ENCODE peak calls at places on chromosomes 5 and 9, in four cellular contexts. G is transverse colon, C is ovary, Q is HCT116. F is an unnamed sample.

GRCh38 chr9:137330689-137331088 is 28.6 kb upstream of the NRARP start:
- DNase-seq in G (no peak), C (no peak), Q (no peak), F (no peak)

GRCh38 chr9:135468866-135469521 is 10.6 kb upstream of the PPP1R26 start:
- DNase-seq in G (no peak), C (no peak), Q (peak; percentile 76), F (peak; percentile 77)

GRCh38 chr9:83013261-83013610 is 49.7 kb downstream of the RASEF start:
- DNase-seq in G (no peak), C (no peak), Q (no peak), F (no peak)

GRCh38 chr9:12853021-12853420 is 78.2 kb downstream of the LURAP1L start:
- DNase-seq in G (no peak), C (no peak), Q (no peak), F (no peak)

GRCh38 chr5:34699155-34700077 is 43.3 kb downstream of the RAI14 start:
- DNase-seq in G (peak; percentile 56), C (no peak), Q (no peak), F (no peak)

GRCh38 chr5:83370957-83371356 is 100.6 kb upstream of the VCAN start:
- DNase-seq in G (no peak), C (no peak), Q (no peak), F (no peak)

GRCh38 chr5:6395102-6395445 is 16.7 kb upstream of the MED10 start:
- DNase-seq in G (no peak), C (no peak), Q (no peak), F (no peak)

GRCh38 chr5:139662617-139663016 is 14.5 kb downstream of the CXXC5 start:
- DNase-seq in G (no peak), C (no peak), Q (no peak), F (no peak)

GRCh38 chr5:88870280-88870679 is 12.7 kb downstream of the MEF2C start:
- DNase-seq in G (no peak), C (no peak), Q (no peak), F (no peak)

GRCh38 chr9:112546149-112547012 is 59.8 kb downstream of the KIAA1958 start:
- DNase-seq in G (no peak), C (no peak), Q (no peak), F (no peak)

GRCh38 chr5:137587952-137588351 is 88.8 kb upstream of the SPOCK1 start:
- DNase-seq in G (no peak), C (no peak), Q (no peak), F (no peak)

GRCh38 chr5:151225475-151225874 is 1.6 kb upstream of the CCDC69 start:
- DNase-seq in G (no peak), C (no peak), Q (no peak), F (no peak)

GRCh38 chr9:77541600-77541999 is 106.5 kb downstream of the GNA14 start:
- DNase-seq in G (no peak), C (no peak), Q (no peak), F (no peak)

GRCh38 chr9:96565684-96566360 is 53.8 kb downstream of the CDC14B start:
- DNase-seq in G (peak; percentile 13), C (no peak), Q (no peak), F (no peak)

GRCh38 chr5:130286971-130287370 is 382.7 kb downstream of the CHSY3 start:
- DNase-seq in G (no peak), C (no peak), Q (no peak), F (no peak)

GRCh38 chr9:87498046-87498815 is 564 bp downstream of the DAPK1 start:
- DNase-seq in G (peak; percentile 45), C (peak; percentile 74), Q (no peak), F (no peak)

GRCh38 chr5:135034186-135034962 is at the start of gene PITX1:
- DNase-seq in G (peak; percentile 65), C (peak; percentile 55), Q (peak; percentile 33), F (peak; percentile 78)

GRCh38 chr5:180816608-180817534 is 14.3 kb upstream of the MGAT1 start:
- DNase-seq in G (no peak), C (peak; percentile 76), Q (no peak), F (peak; percentile 63)

GRCh38 chr9:134570726-134571325 is 70.8 kb upstream of the COL5A1 start:
- DNase-seq in G (no peak), C (peak; percentile 33), Q (no peak), F (peak; percentile 58)

GRCh38 chr5:131209506-131210191 is 38.9 kb downstream of the LYRM7 start:
- DNase-seq in G (no peak), C (no peak), Q (no peak), F (peak; percentile 95)

GRCh38 chr9:121331549-121331948 is 38.5 kb downstream of the STOM start:
- DNase-seq in G (no peak), C (no peak), Q (no peak), F (no peak)

GRCh38 chr9:37904647-37905505 is 949 bp upstream of the SLC25A51 start:
- DNase-seq in G (no peak), C (no peak), Q (no peak), F (no peak)

DNA sequence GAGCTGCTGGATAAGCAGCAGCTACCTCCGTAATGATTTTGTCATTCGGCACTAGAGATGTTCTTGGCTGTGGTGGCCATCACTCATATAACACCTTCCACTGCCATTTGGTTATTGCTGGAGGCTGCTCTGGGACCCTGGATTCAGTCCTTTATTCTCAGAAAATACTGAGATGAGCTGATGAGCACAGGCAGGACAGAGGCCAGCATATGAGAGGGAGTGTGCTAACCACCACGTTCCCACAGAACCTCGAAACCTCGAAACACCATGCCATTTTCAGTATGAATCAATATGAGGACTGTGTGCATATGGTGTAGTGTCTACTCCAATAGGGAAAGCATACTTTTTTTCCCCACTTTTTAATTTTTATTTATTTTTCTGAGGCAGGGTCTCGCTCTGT is 56.6 kb downstream of the ADAM19 start:
- DNase-seq in G (no peak), C (no peak), Q (no peak), F (no peak)
- H3K4me3 ChIP-seq in G (no peak overlapping the region), C (no peak overlapping the region), Q (no peak overlapping the region), F (no peak overlapping the region)

GRCh38 chr5:142360607-142361120 is 35.8 kb upstream of the SPRY4 start:
- DNase-seq in G (no peak), C (no peak), Q (peak; percentile 84), F (no peak)
- TF ChIP-seq POLR2A in G (no peak), C (no peak), Q (no peak), F (no peak)

GRCh38 chr5:14147210-14147609 is 4.1 kb downstream of the TRIO start:
- DNase-seq in G (no peak), C (no peak), Q (no peak), F (no peak)
- H3K4me3 ChIP-seq in G (no peak overlapping the region), C (no peak overlapping the region), Q (no peak overlapping the region), F (no peak overlapping the region)

GRCh38 chr9:7976167-7976755 is 176.7 kb upstream of the DMAC1 start:
- DNase-seq in G (peak; percentile 15), C (no peak), Q (no peak), F (peak; percentile 99)
- TF ChIP-seq POLR2A in G (peak; percentile 29), C (no peak), Q (no peak), F (no peak)

GRCh38 chr5:127450046-127450445 is 67.4 kb upstream of the PRRC1 start:
- DNase-seq in G (no peak), C (no peak), Q (no peak), F (no peak)
- H3K4me3 ChIP-seq in G (no peak overlapping the region), C (no peak overlapping the region), Q (no peak overlapping the region), F (no peak overlapping the region)

GRCh38 chr5:61089351-61089750 is 72.9 kb downstream of the SMIM15 start:
- DNase-seq in G (no peak), C (no peak), Q (no peak), F (no peak)
- TF ChIP-seq POLR2A in G (no peak), C (no peak), Q (no peak), F (no peak)

DNA sequence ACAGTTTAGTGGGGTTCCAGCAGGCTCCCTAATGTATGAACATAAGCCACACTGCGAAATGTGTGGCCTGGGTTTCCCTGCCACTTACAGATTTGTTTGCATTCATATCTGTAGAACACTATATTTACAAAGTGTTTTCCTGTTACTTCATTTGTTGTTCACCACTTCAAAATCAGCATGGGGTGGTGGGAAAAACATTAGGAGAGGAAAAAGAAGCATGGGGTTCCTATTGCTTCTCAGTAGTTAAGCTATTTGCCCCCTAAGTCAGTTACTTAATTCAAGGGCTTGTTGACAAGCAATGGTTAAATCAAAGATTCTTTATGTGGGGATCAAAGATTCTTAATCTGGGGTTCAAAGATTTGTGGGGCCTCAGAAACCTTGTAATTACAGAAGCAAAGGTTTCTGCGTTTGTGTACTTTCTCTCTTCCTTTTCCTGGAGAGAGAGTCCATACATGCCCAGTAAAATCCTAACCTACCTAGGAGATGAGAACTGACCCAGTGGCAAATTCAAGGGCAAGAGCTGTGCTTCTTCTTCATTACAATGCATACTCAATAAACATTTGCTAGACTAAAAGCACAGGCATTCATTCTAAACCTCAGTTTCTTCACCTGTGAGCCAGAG is 27.0 kb downstream of the ZNF608 start:
- DNase-seq in G (no peak), C (no peak), Q (no peak), F (no peak)
- H3K4me3 ChIP-seq in G (no peak overlapping the region), C (no peak overlapping the region), Q (no peak overlapping the region), F (no peak overlapping the region)

GRCh38 chr9:22008662-22009562 is at the start of gene CDKN2B:
- DNase-seq in G (peak; percentile 97), C (peak; percentile 97), Q (peak; percentile 80), F (no peak)
- TF ChIP-seq POLR2A in G (peak; percentile 95), C (peak; percentile 10), Q (peak; percentile 65), F (no peak)

DNA sequence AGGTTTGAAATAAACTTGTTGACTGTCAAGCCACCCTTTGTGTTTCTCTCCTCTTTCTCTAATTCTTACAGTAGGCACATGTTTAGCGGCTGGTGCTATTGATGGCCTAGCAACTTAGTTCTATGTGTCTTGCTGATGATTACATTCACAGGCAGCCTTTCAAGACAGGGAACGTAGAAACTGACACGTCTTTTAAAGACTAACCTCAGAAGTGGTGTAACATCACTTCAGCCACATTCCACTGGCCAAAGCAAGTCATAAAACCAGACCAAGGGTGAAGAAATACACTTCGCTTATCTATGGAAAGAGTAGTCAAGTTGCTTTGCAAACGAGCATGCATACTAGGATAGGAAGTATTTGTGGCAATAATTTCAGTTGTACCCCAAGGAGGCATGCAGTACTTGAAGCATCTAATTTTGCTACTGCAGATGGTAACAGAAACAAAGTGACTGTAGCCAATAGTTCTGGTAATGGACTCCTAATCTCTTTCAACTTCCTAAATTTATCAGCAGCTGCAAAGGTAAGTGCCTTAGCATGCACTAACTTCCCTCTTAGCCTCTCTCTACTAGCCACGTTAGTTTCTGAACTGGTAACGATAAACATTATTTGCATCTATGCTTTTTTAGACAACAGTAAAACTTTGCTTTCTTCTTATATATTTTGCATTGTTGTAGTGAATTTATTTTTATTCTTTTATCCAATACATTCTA is 6.4 kb upstream of the CKS2 start:
- DNase-seq in G (no peak), C (no peak), Q (no peak), F (peak; percentile 94)
- H3K4me3 ChIP-seq in G (no peak overlapping the region), C (no peak overlapping the region), Q (no peak overlapping the region), F (peak overlapping the region; percentile 70)

F was measured in NB4.